ENCODE peak calls at places on chromosomes 5 and 9, in eight cellular contexts. I is brain microvascular endothelial cell, M is left ventricle myocardium inferior, Z is heart right ventricle, L is bronchial epithelial cell, N is ovary, V is kidney, S is BJ. C is an unnamed sample.

GRCh38 chr5:86838078-86838477 is 220.3 kb downstream of the COX7C start:
- DNase-seq in I (no peak), M (no peak), Z (no peak), L (no peak), N (no peak), V (no peak), S (no peak), C (no peak)

GRCh38 chr9:76912631-76913275 is 6.8 kb upstream of the PRUNE2 start:
- DNase-seq in I (peak), M (no peak), Z (no peak), L (peak), N (no peak), V (no peak), S (no peak), C (peak)

GRCh38 chr5:35177783-35178182 is 52.5 kb downstream of the PRLR start:
- DNase-seq in I (no peak), M (no peak), Z (no peak), L (no peak), N (no peak), V (no peak), S (no peak), C (no peak)

GRCh38 chr9:126397056-126397455 is 70.4 kb downstream of the MVB12B start:
- DNase-seq in I (no peak), M (no peak), Z (no peak), L (no peak), N (no peak), V (no peak), S (no peak), C (no peak)

GRCh38 chr5:81425569-81425968 is 31.6 kb upstream of the ACOT12 start:
- DNase-seq in I (no peak), M (no peak), Z (no peak), L (peak), N (no peak), V (no peak), S (no peak), C (peak)

GRCh38 chr9:22160235-22160634 is 151.1 kb upstream of the CDKN2B start:
- DNase-seq in I (no peak), M (no peak), Z (no peak), L (no peak), N (no peak), V (no peak), S (no peak), C (no peak)

GRCh38 chr5:55923873-55924500 is 70.8 kb downstream of the IL6ST start:
- DNase-seq in I (no peak), M (no peak), Z (no peak), L (no peak), N (no peak), V (no peak), S (no peak), C (no peak)

GRCh38 chr5:139742173-139742903 is 53.3 kb upstream of the PSD2 start:
- DNase-seq in I (no peak), M (no peak), Z (no peak), L (no peak), N (no peak), V (no peak), S (no peak), C (no peak)

GRCh38 chr5:77882670-77883257 is 106.6 kb upstream of the TBCA start:
- DNase-seq in I (peak), M (no peak), Z (no peak), L (peak), N (no peak), V (no peak), S (no peak), C (no peak)

GRCh38 chr5:16574789-16575785 is 41.7 kb downstream of the RETREG1 start:
- DNase-seq in I (peak), M (peak), Z (peak), L (peak), N (no peak), V (no peak), S (peak), C (no peak)

GRCh38 chr5:116358911-116359418 is 215.7 kb downstream of the SEMA6A start:
- DNase-seq in I (no peak), M (no peak), Z (no peak), L (no peak), N (no peak), V (no peak), S (no peak), C (no peak)

GRCh38 chr5:17190242-17190778 is 27.1 kb upstream of the BASP1 start:
- DNase-seq in I (peak), M (no peak), Z (no peak), L (peak), N (no peak), V (no peak), S (peak), C (peak)

GRCh38 chr5:173016621-173017046 is 33.1 kb downstream of the ATP6V0E1 start:
- DNase-seq in I (peak), M (no peak), Z (no peak), L (peak), N (no peak), V (no peak), S (peak), C (peak)

GRCh38 chr5:159210306-159210722 is 961 bp upstream of the RNF145 start:
- DNase-seq in I (no peak), M (no peak), Z (no peak), L (peak), N (no peak), V (no peak), S (no peak), C (no peak)

GRCh38 chr9:131525643-131526565 is 5.2 kb downstream of the UCK1 start:
- DNase-seq in I (no peak), M (no peak), Z (no peak), L (no peak), N (no peak), V (no peak), S (no peak), C (no peak)

GRCh38 chr5:93349613-93350012 is 231.4 kb downstream of the NR2F1-AS1 start:
- DNase-seq in I (peak), M (no peak), Z (no peak), L (peak), N (no peak), V (no peak), S (peak), C (no peak)

GRCh38 chr5:125134216-125135081 is 388.0 kb upstream of the ZNF608 start:
- DNase-seq in I (peak), M (no peak), Z (no peak), L (peak), N (no peak), V (no peak), S (peak), C (no peak)

GRCh38 chr5:128009399-128009798 is 74.2 kb upstream of the SLC12A2 start:
- DNase-seq in I (no peak), M (no peak), Z (no peak), L (no peak), N (no peak), V (no peak), S (no peak), C (no peak)

GRCh38 chr5:33737697-33738096 is 154.1 kb downstream of the ADAMTS12 start:
- DNase-seq in I (no peak), M (no peak), Z (no peak), L (no peak), N (no peak), V (no peak), S (no peak), C (no peak)

GRCh38 chr5:17831279-17831678 is 197.0 kb downstream of the TAF11L14 start:
- DNase-seq in I (no peak), M (no peak), Z (no peak), L (no peak), N (no peak), V (no peak), S (no peak), C (peak)

GRCh38 chr5:95417971-95418370 is 26.8 kb downstream of the FAM81B start:
- DNase-seq in I (no peak), M (no peak), Z (no peak), L (peak), N (no peak), V (no peak), S (no peak), C (no peak)

GRCh38 chr5:127028822-127029457 is 1.4 kb downstream of the MARCHF3 start:
- DNase-seq in I (peak), M (no peak), Z (no peak), L (no peak), N (peak), V (no peak), S (no peak), C (peak)

GRCh38 chr9:70998962-70999361 is 122.5 kb downstream of the TRPM3 start:
- DNase-seq in I (peak), M (no peak), Z (no peak), L (no peak), N (no peak), V (no peak), S (no peak), C (no peak)

GRCh38 chr5:77394064-77394716 is 97.9 kb downstream of the WDR41 start:
- DNase-seq in I (no peak), M (no peak), Z (no peak), L (no peak), N (no peak), V (no peak), S (no peak), C (no peak)

GRCh38 chr5:95857185-95857945 is 34.8 kb upstream of the GLRX start:
- DNase-seq in I (peak), M (peak), Z (peak), L (no peak), N (peak), V (peak), S (peak), C (peak)

GRCh38 chr5:1246711-1247431 is 21.7 kb downstream of the SLC6A18 start:
- DNase-seq in I (peak), M (peak), Z (peak), L (no peak), N (peak), V (no peak), S (no peak), C (peak)

GRCh38 chr5:142959683-142960308 is 189.6 kb downstream of the ARHGAP26 start:
- DNase-seq in I (no peak), M (no peak), Z (no peak), L (no peak), N (no peak), V (no peak), S (no peak), C (no peak)

GRCh38 chr5:150642567-150642927 is 2.1 kb downstream of the SYNPO start:
- DNase-seq in I (peak), M (peak), Z (peak), L (peak), N (peak), V (peak), S (peak), C (peak)

GRCh38 chr5:164191240-164191639 is 685.8 kb downstream of the MAT2B start:
- DNase-seq in I (no peak), M (peak), Z (peak), L (no peak), N (peak), V (no peak), S (no peak), C (no peak)

DNA sequence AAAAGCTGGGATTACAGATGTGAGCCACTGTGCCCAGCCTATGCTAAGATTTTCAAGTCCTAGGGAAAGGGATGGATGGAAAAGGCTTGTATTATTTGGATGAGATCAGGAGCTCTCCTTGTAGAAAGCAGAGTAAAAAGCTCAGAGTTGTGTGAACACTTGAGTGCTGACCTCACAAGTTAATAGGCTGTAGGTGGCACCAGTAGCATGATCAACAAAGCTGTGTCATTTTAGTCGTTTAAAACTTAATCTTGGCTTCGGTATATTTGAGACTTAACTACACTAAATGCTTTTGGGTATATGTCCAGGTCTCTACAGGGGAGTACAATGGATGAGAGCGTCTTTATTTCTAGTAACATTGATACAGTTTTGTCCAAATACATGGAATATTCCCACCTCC is 264.2 kb downstream of the TMEM38B start:
- DNase-seq in I (no peak), M (no peak), Z (no peak), L (no peak), N (no peak), V (no peak), S (no peak), C (no peak)
- TF ChIP-seq CTCF in I (no peak), M (peak), Z (no peak), L (no peak), N (no peak), V (no peak), S (no peak), C (no peak)

GRCh38 chr9:127447416-127448111 is 3.6 kb downstream of the RPL12 start:
- DNase-seq in I (no peak), M (no peak), Z (no peak), L (no peak), N (no peak), V (peak), S (no peak), C (no peak)

GRCh38 chr9:127450170-127450830 is 906 bp downstream of the RPL12 start:
- DNase-seq in I (no peak), M (no peak), Z (no peak), L (no peak), N (no peak), V (peak), S (no peak), C (peak)

GRCh38 chr9:127448112-127448805 is 2.9 kb downstream of the RPL12 start:
- DNase-seq in I (no peak), M (no peak), Z (no peak), L (no peak), N (no peak), V (peak), S (no peak), C (no peak)

GRCh38 chr9:127450831-127451680 is at the start of the genes LRSAM1 and RPL12:
- DNase-seq in I (peak), M (peak), Z (peak), L (peak), N (peak), V (peak), S (peak), C (peak)

GRCh38 chr9:127449332-127449966 is 1.8 kb downstream of the RPL12 start:
- DNase-seq in I (no peak), M (no peak), Z (no peak), L (no peak), N (no peak), V (peak), S (no peak), C (peak)
- H3K4me3 ChIP-seq in I (peak), M (peak), Z (peak), L (peak), N (peak), V (peak), S (peak), C (peak)

GRCh38 chr9:87685431-87685830 is 40.5 kb upstream of the CTSL start:
- DNase-seq in I (peak), M (no peak), Z (no peak), L (peak), N (no peak), V (no peak), S (no peak), C (no peak)

GRCh38 chr9:87684627-87685204 is 41.2 kb upstream of the CTSL start:
- DNase-seq in I (peak), M (no peak), Z (no peak), L (peak), N (peak), V (no peak), S (no peak), C (peak)

GRCh38 chr9:87682085-87682484 is 43.8 kb upstream of the CTSL start:
- DNase-seq in I (no peak), M (no peak), Z (no peak), L (peak), N (no peak), V (no peak), S (no peak), C (no peak)

GRCh38 chr9:87682618-87683017 is 43.3 kb upstream of the CTSL start:
- DNase-seq in I (no peak), M (no peak), Z (no peak), L (no peak), N (no peak), V (no peak), S (no peak), C (no peak)

GRCh38 chr9:87683751-87684626 is 41.9 kb upstream of the CTSL start:
- DNase-seq in I (no peak), M (no peak), Z (no peak), L (no peak), N (no peak), V (no peak), S (no peak), C (no peak)
- TF ChIP-seq CTCF in I (no peak), M (no peak), Z (no peak), L (no peak), N (no peak), V (peak), S (no peak), C (no peak)

DNA sequence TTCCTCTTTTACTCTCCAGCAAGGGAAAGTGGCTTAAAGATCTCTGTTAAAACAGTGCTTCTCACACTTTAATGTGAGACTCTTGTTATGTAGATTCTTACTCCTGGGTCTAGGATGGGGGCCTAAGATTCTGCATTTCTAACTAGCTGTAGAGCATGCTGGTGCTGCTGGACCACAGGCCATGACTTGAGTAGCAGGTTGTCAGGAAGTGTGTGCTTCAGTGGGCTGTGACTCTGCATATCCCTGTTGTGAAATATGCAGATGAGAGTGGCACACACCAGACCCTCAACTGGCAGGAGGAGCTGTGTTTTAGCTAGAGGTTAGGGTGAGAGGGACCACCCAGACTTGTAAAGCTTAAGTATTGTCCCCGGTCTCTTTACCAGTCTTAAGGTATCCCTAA is 191.1 kb upstream of the DMRT1 start:
- DNase-seq in I (no peak), M (no peak), Z (no peak), L (peak), N (no peak), V (no peak), S (no peak), C (peak)
- H3K4me3 ChIP-seq in I (no peak), M (peak), Z (no peak), L (no peak), N (no peak), V (peak), S (no peak), C (no peak)

GRCh38 chr5:177496111-177497010 is 1.0 kb downstream of the PDLIM7 start:
- DNase-seq in I (peak), M (peak), Z (no peak), L (peak), N (peak), V (peak), S (no peak), C (peak)
- TF ChIP-seq CTCF in I (peak), M (peak), Z (no peak), L (peak), N (no peak), V (no peak), S (peak), C (peak)

GRCh38 chr9:133126697-133127339 is 5.8 kb upstream of the RALGDS start:
- DNase-seq in I (no peak), M (no peak), Z (no peak), L (no peak), N (no peak), V (peak), S (no peak), C (no peak)
- H3K4me3 ChIP-seq in I (no peak), M (peak), Z (peak), L (no peak), N (peak), V (peak), S (no peak), C (no peak)

GRCh38 chr5:180647941-180648500 is 1.4 kb downstream of the FLT4 start:
- DNase-seq in I (no peak), M (peak), Z (no peak), L (no peak), N (no peak), V (no peak), S (no peak), C (no peak)

GRCh38 chr5:180649297-180650039 is at the start of gene FLT4:
- DNase-seq in I (no peak), M (peak), Z (no peak), L (no peak), N (no peak), V (no peak), S (no peak), C (no peak)

GRCh38 chr5:180646963-180647305 is 2.5 kb downstream of the FLT4 start:
- DNase-seq in I (no peak), M (peak), Z (no peak), L (no peak), N (no peak), V (no peak), S (no peak), C (no peak)

GRCh38 chr5:180647465-180647864 is 1.9 kb downstream of the FLT4 start:
- DNase-seq in I (no peak), M (no peak), Z (no peak), L (no peak), N (no peak), V (no peak), S (no peak), C (no peak)

DNA sequence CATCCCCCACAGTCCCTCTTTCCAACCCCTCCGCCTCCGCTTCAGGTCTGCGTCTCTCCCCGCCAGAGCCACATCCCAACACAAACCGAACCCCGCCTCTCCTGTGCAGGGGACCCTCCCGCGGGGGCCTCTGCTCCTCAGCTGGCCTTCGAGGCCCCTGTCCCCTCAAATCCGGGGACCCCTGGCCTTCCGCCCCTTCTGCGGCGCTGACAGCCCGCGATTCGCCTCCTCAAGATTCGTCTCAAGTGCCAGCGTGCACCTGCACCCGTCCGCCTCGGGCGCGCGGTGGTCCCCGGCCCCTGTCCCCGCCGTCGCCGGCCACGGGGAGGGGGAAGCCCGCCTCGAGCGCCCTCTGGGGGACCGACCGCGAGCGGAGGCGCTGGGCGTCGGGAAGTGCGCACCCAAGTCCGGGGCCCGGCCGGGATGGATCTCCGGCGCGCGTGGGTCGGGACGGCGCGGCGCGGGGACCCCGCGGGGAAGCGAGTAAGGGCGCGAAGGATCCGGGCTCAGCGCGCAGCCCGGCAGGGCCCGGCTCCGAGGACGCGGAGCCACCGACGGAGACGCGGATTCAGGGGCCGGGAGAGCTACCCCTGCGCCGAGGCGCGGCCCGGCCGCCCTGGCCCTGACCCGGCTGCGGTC is 623 bp downstream of the FLT4 start:
- DNase-seq in I (no peak), M (peak), Z (no peak), L (no peak), N (no peak), V (no peak), S (no peak), C (no peak)
- TF ChIP-seq CTCF in I (peak), M (peak), Z (peak), L (peak), N (no peak), V (no peak), S (no peak), C (peak)

C was measured in cardiac muscle cell.